ENCODE peak calls at places on chromosomes 3 and 15, in four cellular contexts. F, U, M and N are unnamed samples.

GRCh38 chr3:50008931-50009330 is 69.0 kb downstream of the RBM6 start:
- DNase-seq in F (peak), U (no peak), M (no peak), N (no peak)

GRCh38 chr15:95266481-95267061 is 1035.2 kb downstream of the MCTP2 start:
- DNase-seq in F (peak), U (no peak), M (no peak), N (no peak)

GRCh38 chr15:44194397-44195150 is 497 bp downstream of the FRMD5 start:
- DNase-seq in F (peak), U (no peak), M (no peak), N (peak)

GRCh38 chr15:88704791-88705768 is 66.3 kb downstream of the ISG20 start:
- DNase-seq in F (no peak), U (no peak), M (no peak), N (no peak)

GRCh38 chr3:170726976-170727661 is 141.2 kb upstream of the SLC7A14 start:
- DNase-seq in F (peak), U (no peak), M (no peak), N (no peak)

GRCh38 chr3:52093751-52094525 is 37.6 kb upstream of the DUSP7 start:
- DNase-seq in F (peak), U (no peak), M (no peak), N (no peak)

GRCh38 chr3:139764936-139765335 is 87.2 kb upstream of the NMNAT3 start:
- DNase-seq in F (peak), U (no peak), M (no peak), N (no peak)

GRCh38 chr3:125478321-125478720 is 41.7 kb downstream of the SNX4 start:
- DNase-seq in F (peak), U (no peak), M (no peak), N (no peak)

GRCh38 chr3:104437131-104437750 is 929.5 kb upstream of the ALCAM start:
- DNase-seq in F (peak), U (no peak), M (no peak), N (no peak)

GRCh38 chr3:187352581-187353575 is 15.3 kb upstream of the RTP4 start:
- DNase-seq in F (no peak), U (no peak), M (no peak), N (no peak)

GRCh38 chr3:64600246-64600645 is 87.6 kb downstream of the ADAMTS9 start:
- DNase-seq in F (no peak), U (no peak), M (no peak), N (no peak)

GRCh38 chr15:78308422-78309021 is 9.1 kb upstream of the SKIC8 start:
- DNase-seq in F (peak), U (no peak), M (no peak), N (peak)